ENCODE peak calls at places on chromosomes 3 and 15, in ten cellular contexts. W is stimulated activated CD8-positive, alpha-beta memory T cell treated with anti-CD3 and anti-CD28 coated beads, Interleukin-15, amount 100 ng/mL, for 4 hours; N is SK-N-SH; A is RWPE2; M is NCI-H1417; Q is T-cell; Y is COLO829; V is nephron progenitor cell; T is skeletal muscle cell; P is aorta. G is an unnamed sample.

GRCh38 chr15:61621146-61621545 is 392.0 kb upstream of the RORA start:
- DNase-seq in W (no peak), Q (no peak), A (no peak), N (peak; percentile 61), T (no peak), Y (no peak), P (no peak), M (peak; percentile 83), V (peak; percentile 53), G (peak; percentile 48)

GRCh38 chr3:40211579-40211978 is 97.9 kb upstream of the EIF1B start:
- DNase-seq in N (no peak), P (no peak), Q (no peak), M (no peak), Y (peak; percentile 17), A (no peak), T (no peak), W (no peak), V (no peak), G (no peak)

GRCh38 chr3:189714991-189715961 is 84.1 kb downstream of the TP63 start:
- DNase-seq in V (no peak), N (no peak), Y (no peak), M (peak; percentile 29), Q (no peak), T (no peak), P (no peak), A (no peak), W (no peak), G (no peak)

GRCh38 chr3:31733234-31733667 is 200.5 kb downstream of the STT3B start:
- DNase-seq in N (peak; percentile 25), Y (no peak), T (no peak), P (no peak), A (no peak), Q (no peak), V (no peak), M (peak; percentile 2), W (no peak), G (peak; percentile 31)

GRCh38 chr3:126541628-126542339 is 16.9 kb downstream of the C3orf22 start:
- DNase-seq in Y (no peak), N (no peak), A (peak; percentile 61), Q (no peak), W (no peak), T (no peak), P (peak; percentile 71), V (no peak), M (no peak), G (no peak)

GRCh38 chr3:194178693-194179092 is 42.7 kb downstream of the HES1 start:
- DNase-seq in M (no peak), Q (no peak), N (no peak), A (no peak), P (no peak), T (no peak), V (no peak), W (no peak), Y (no peak), G (no peak)

GRCh38 chr3:109642042-109642441 is 304.7 kb upstream of the DPPA4 start:
- DNase-seq in V (no peak), N (no peak), Q (no peak), Y (no peak), W (no peak), A (no peak), P (no peak), T (no peak), M (no peak), G (no peak)

GRCh38 chr3:58383904-58384303 is 49.7 kb downstream of the PDHB start:
- DNase-seq in P (no peak), A (peak; percentile 65), W (no peak), Y (peak; percentile 95), T (peak; percentile 99), V (no peak), N (no peak), M (no peak), Q (no peak), G (no peak)

GRCh38 chr3:64684715-64685261 is 3.0 kb downstream of the ADAMTS9 start:
- DNase-seq in N (peak; percentile 49), T (peak; percentile 34), A (no peak), Y (no peak), W (no peak), V (peak; percentile 44), M (no peak), Q (no peak), P (peak; percentile 87), G (no peak)

GRCh38 chr3:13221491-13221890 is 148.3 kb upstream of the IQSEC1 start:
- DNase-seq in T (no peak), V (no peak), N (peak; percentile 14), Y (no peak), M (no peak), P (no peak), W (no peak), Q (no peak), A (no peak), G (no peak)

GRCh38 chr3:123328851-123329635 is 119.8 kb downstream of the ADCY5 start:
- DNase-seq in T (no peak), V (peak; percentile 90), M (peak; percentile 81), A (no peak), W (peak; percentile 24), P (peak; percentile 94), N (peak; percentile 89), Y (peak; percentile 74), Q (peak; percentile 29), G (peak; percentile 83)

GRCh38 chr15:66953523-66954229 is 111.7 kb upstream of the SMAD3 start:
- DNase-seq in P (no peak), Q (no peak), A (no peak), N (no peak), T (no peak), V (no peak), Y (no peak), M (no peak), W (no peak), G (no peak)

G was measured in COR-L47.